ENCODE peak calls at places on chromosome 17, in eight cellular contexts. J, B, P, Z, N, G, Q and C are unnamed samples.

GRCh38 chr17:28173071-28173561 is 130.6 kb downstream of the NLK start:
- DNase-seq in J (no peak), B (no peak), P (no peak), Z (no peak), N (no peak), G (no peak), Q (no peak), C (no peak)

GRCh38 chr17:38958326-38958725 is 8.9 kb downstream of the FBXO47 start:
- DNase-seq in J (no peak), B (no peak), P (no peak), Z (no peak), N (no peak), G (no peak), Q (no peak), C (no peak)

GRCh38 chr17:13558588-13558987 is 43.1 kb downstream of the HS3ST3A1 start:
- DNase-seq in J (no peak), B (no peak), P (no peak), Z (no peak), N (no peak), G (no peak), Q (no peak), C (no peak)

GRCh38 chr17:51439395-51440229 is 179.3 kb downstream of the UTP18 start:
- DNase-seq in J (no peak), B (no peak), P (no peak), Z (no peak), N (no peak), G (peak), Q (no peak), C (no peak)

GRCh38 chr17:49987290-49987585 is 7.8 kb downstream of the DLX3 start:
- DNase-seq in J (no peak), B (no peak), P (no peak), Z (no peak), N (no peak), G (peak), Q (no peak), C (no peak)

GRCh38 chr17:27303734-27304133 is 9.8 kb downstream of the WSB1 start:
- DNase-seq in J (no peak), B (no peak), P (no peak), Z (no peak), N (no peak), G (no peak), Q (no peak), C (no peak)

GRCh38 chr17:77372444-77373297 is 231.9 kb downstream of the SEC14L1 start:
- DNase-seq in J (no peak), B (peak), P (peak), Z (peak), N (no peak), G (peak), Q (peak), C (peak)

GRCh38 chr17:64077409-64077808 is 52.5 kb downstream of the ERN1 start:
- DNase-seq in J (no peak), B (no peak), P (no peak), Z (peak), N (no peak), G (no peak), Q (no peak), C (no peak)

GRCh38 chr17:66611397-66611796 is 223.5 kb upstream of the CACNG5 start:
- DNase-seq in J (no peak), B (no peak), P (no peak), Z (no peak), N (no peak), G (no peak), Q (no peak), C (no peak)

GRCh38 chr17:48637323-48638260 is 11.4 kb upstream of the HOXB9 start:
- DNase-seq in J (no peak), B (no peak), P (no peak), Z (no peak), N (peak), G (peak), Q (no peak), C (no peak)

GRCh38 chr17:44004761-44005526 is 522 bp downstream of the NAGS start:
- DNase-seq in J (no peak), B (no peak), P (no peak), Z (no peak), N (no peak), G (peak), Q (no peak), C (no peak)

GRCh38 chr17:9984768-9985167 is 79.7 kb upstream of the RCVRN start:
- DNase-seq in J (no peak), B (no peak), P (no peak), Z (no peak), N (no peak), G (peak), Q (no peak), C (no peak)

GRCh38 chr17:68310141-68310540 is 18.8 kb downstream of the ARSG start:
- DNase-seq in J (no peak), B (no peak), P (no peak), Z (no peak), N (no peak), G (no peak), Q (no peak), C (no peak)

GRCh38 chr17:77330602-77331081 is 189.9 kb downstream of the SEC14L1 start:
- DNase-seq in J (no peak), B (no peak), P (peak), Z (no peak), N (no peak), G (peak), Q (no peak), C (no peak)

GRCh38 chr17:17125136-17126084 is 80.7 kb downstream of the PLD6 start:
- DNase-seq in J (no peak), B (no peak), P (no peak), Z (no peak), N (no peak), G (no peak), Q (no peak), C (peak)

GRCh38 chr17:59827721-59828477 is 64.8 kb downstream of the TUBD1 start:
- DNase-seq in J (no peak), B (no peak), P (no peak), Z (no peak), N (no peak), G (no peak), Q (no peak), C (no peak)

GRCh38 chr17:59828478-59828760 is 64.3 kb downstream of the TUBD1 start:
- DNase-seq in J (no peak), B (no peak), P (no peak), Z (no peak), N (no peak), G (no peak), Q (no peak), C (no peak)

GRCh38 chr17:59826741-59827453 is 65.8 kb downstream of the TUBD1 start:
- DNase-seq in J (no peak), B (no peak), P (no peak), Z (no peak), N (no peak), G (no peak), Q (no peak), C (no peak)

GRCh38 chr17:59829217-59830006 is 63.3 kb downstream of the TUBD1 start:
- DNase-seq in J (no peak), B (no peak), P (peak), Z (peak), N (peak), G (no peak), Q (no peak), C (peak)

GRCh38 chr17:59825533-59826316 is 67.0 kb downstream of the TUBD1 start:
- DNase-seq in J (no peak), B (no peak), P (no peak), Z (no peak), N (no peak), G (no peak), Q (no peak), C (no peak)
- H3K27ac ChIP-seq in J (no peak), B (peak), P (peak), Z (no peak), N (peak), G (no peak), Q (peak), C (no peak)

DNA sequence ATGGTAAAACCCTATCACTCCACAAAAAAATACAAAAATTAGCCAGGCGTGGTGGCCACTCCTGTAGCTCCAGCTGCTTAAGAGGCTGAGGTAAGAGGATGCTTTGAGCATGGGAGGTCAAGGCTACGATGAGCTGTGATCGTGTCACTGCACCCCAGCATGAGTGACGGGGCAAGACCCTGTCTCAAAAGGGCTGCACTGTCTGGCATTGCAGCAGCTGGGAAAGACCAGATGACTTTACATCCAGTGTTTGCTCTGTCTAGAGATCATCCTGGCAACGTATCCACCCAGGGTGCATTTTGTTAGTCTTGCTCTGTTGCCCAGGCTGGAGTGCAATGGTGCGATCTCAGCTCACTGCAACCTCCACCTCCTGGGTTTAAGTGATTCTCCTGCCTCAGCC is 52.0 kb downstream of the MRM3 start:
- DNase-seq in J (no peak), B (no peak), P (no peak), Z (no peak), N (no peak), G (no peak), Q (no peak), C (no peak)
- H3K27ac ChIP-seq in J (no peak), B (no peak), P (no peak), Z (no peak), N (no peak), G (no peak), Q (peak), C (no peak)

DNA sequence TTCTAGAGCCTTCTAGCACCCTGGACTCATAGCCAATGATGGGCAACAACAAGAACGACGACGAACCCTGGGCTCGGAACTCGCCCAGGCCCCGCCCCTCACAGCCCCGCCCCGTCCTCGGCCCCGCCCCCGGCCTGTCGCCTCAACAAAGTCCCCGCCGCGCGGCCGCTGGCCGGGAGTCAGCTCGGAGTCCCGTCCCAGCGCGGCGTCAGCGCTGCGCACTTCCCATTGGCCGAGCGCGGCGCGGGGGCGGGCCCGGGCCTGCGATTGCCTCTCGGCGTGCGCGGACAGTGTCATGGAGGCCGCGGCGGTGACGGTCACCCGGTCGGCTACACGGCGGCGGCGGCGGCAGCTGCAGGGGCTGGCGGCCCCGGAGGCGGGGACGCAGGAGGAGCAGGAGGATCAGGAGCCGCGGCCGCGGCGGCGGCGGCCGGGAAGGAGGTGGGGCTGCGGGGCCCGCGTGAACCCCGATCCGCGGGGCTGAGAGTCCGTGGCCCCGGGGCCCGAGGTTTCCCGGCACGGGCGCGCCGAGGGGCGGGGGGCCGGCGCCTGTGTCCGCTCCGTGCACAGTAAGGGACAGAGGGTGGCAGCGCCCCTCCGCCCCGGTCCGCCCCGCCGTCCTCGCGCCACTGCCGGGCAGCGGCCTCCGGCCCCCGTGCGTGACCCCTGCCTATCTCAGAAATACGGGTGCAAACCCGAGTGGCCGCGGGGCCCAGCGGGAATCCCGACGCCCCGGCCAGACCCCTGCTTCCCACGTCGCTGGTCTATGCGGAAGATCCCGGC is at the start of gene ENGASE:
- DNase-seq in J (peak), B (peak), P (peak), Z (peak), N (peak), G (peak), Q (peak), C (peak)
- H3K27ac ChIP-seq in J (peak), B (peak), P (peak), Z (peak), N (peak), G (no peak), Q (peak), C (peak)

GRCh38 chr17:74815067-74815466 is 38.9 kb upstream of the NAT9 start:
- DNase-seq in J (no peak), B (no peak), P (no peak), Z (no peak), N (no peak), G (no peak), Q (no peak), C (no peak)

GRCh38 chr17:74813793-74814192 is 37.6 kb upstream of the NAT9 start:
- DNase-seq in J (no peak), B (no peak), P (no peak), Z (no peak), N (no peak), G (no peak), Q (no peak), C (no peak)

GRCh38 chr17:74814453-74814852 is 38.3 kb upstream of the NAT9 start:
- DNase-seq in J (no peak), B (no peak), P (no peak), Z (no peak), N (no peak), G (no peak), Q (no peak), C (no peak)

GRCh38 chr17:74810699-74811485 is 34.7 kb upstream of the NAT9 start:
- DNase-seq in J (no peak), B (no peak), P (no peak), Z (no peak), N (no peak), G (no peak), Q (no peak), C (no peak)

GRCh38 chr17:74812109-74812864 is 36.1 kb upstream of the NAT9 start:
- DNase-seq in J (no peak), B (no peak), P (peak), Z (no peak), N (no peak), G (no peak), Q (no peak), C (no peak)
- H3K27ac ChIP-seq in J (peak), B (peak), P (no peak), Z (no peak), N (no peak), G (no peak), Q (no peak), C (no peak)

GRCh38 chr17:46080118-46081017 is 81.3 kb downstream of the STH start:
- DNase-seq in J (no peak), B (no peak), P (no peak), Z (no peak), N (no peak), G (no peak), Q (no peak), C (no peak)
- H3K27ac ChIP-seq in J (no peak), B (no peak), P (no peak), Z (no peak), N (no peak), G (no peak), Q (no peak), C (no peak)

GRCh38 chr17:73342549-73343167 is 30.9 kb upstream of the CDC42EP4 start:
- DNase-seq in J (no peak), B (no peak), P (no peak), Z (no peak), N (peak), G (no peak), Q (no peak), C (peak)
- H3K27ac ChIP-seq in J (peak), B (peak), P (no peak), Z (peak), N (peak), G (peak), Q (no peak), C (peak)

GRCh38 chr17:5364696-5365095 is 54.8 kb downstream of the NUP88 start:
- DNase-seq in J (no peak), B (no peak), P (no peak), Z (no peak), N (no peak), G (no peak), Q (no peak), C (no peak)

GRCh38 chr17:5362162-5362811 is 57.2 kb downstream of the NUP88 start:
- DNase-seq in J (no peak), B (no peak), P (no peak), Z (no peak), N (no peak), G (peak), Q (no peak), C (no peak)

GRCh38 chr17:5365831-5366230 is 53.6 kb downstream of the NUP88 start:
- DNase-seq in J (no peak), B (no peak), P (no peak), Z (no peak), N (no peak), G (no peak), Q (no peak), C (no peak)

GRCh38 chr17:5364156-5364555 is 55.3 kb downstream of the NUP88 start:
- DNase-seq in J (no peak), B (no peak), P (no peak), Z (no peak), N (no peak), G (no peak), Q (no peak), C (no peak)

GRCh38 chr17:5361426-5361825 is 58.0 kb downstream of the NUP88 start:
- DNase-seq in J (no peak), B (no peak), P (no peak), Z (no peak), N (no peak), G (peak), Q (no peak), C (no peak)
- H3K27ac ChIP-seq in J (no peak), B (no peak), P (no peak), Z (no peak), N (no peak), G (no peak), Q (no peak), C (no peak)